ENCODE peak calls at places on chromosomes 13 and 19, in six cellular contexts. R is hypothalamus; U is naive thymus-derived CD4-positive, alpha-beta T cell; W is body of pancreas; I is naive thymus-derived CD8-positive, alpha-beta T cell; Y is fibroblast of mammary gland. N is an unnamed sample.

GRCh38 chr13:40665061-40665753 is 1.2 kb downstream of the FOXO1 start:
- DNase-seq in R (no peak), U (peak), W (peak), I (peak), Y (no peak), N (peak)

GRCh38 chr19:14117668-14118164 is at the start of gene PRKACA:
- DNase-seq in R (peak), U (peak), W (peak), I (peak), Y (peak), N (peak)

GRCh38 chr13:52092087-52092486 is 36.8 kb downstream of the NEK5 start:
- DNase-seq in R (no peak), U (no peak), W (no peak), I (no peak), Y (no peak), N (no peak)

GRCh38 chr19:47232422-47233211 is 1.6 kb upstream of the BBC3 start:
- DNase-seq in R (no peak), U (no peak), W (no peak), I (no peak), Y (peak), N (no peak)

GRCh38 chr13:26498524-26499208 is 58.8 kb upstream of the WASF3 start:
- DNase-seq in R (no peak), U (no peak), W (no peak), I (no peak), Y (peak), N (no peak)

GRCh38 chr19:38115264-38115802 is 108.7 kb downstream of the DPF1 start:
- DNase-seq in R (no peak), U (no peak), W (no peak), I (no peak), Y (no peak), N (no peak)

GRCh38 chr13:48653074-48654054 is at the start of gene CYSLTR2:
- DNase-seq in R (no peak), U (peak), W (no peak), I (peak), Y (peak), N (peak)

GRCh38 chr19:27746691-27747380 is 1466.1 kb downstream of the UQCRFS1 start:
- DNase-seq in R (peak), U (no peak), W (peak), I (no peak), Y (peak), N (peak)

GRCh38 chr13:100648354-100648753 is 26.2 kb downstream of the TMTC4 start:
- DNase-seq in R (no peak), U (no peak), W (no peak), I (no peak), Y (no peak), N (no peak)

GRCh38 chr19:2848625-2849024 is 7.3 kb downstream of the ZNF555 start:
- DNase-seq in R (no peak), U (no peak), W (no peak), I (no peak), Y (no peak), N (no peak)

GRCh38 chr19:38734176-38734425 is 10.2 kb downstream of the CAPN12 start:
- DNase-seq in R (no peak), U (no peak), W (no peak), I (no peak), Y (no peak), N (no peak)

GRCh38 chr13:23799945-23800344 is 89.3 kb downstream of the MIPEP start:
- DNase-seq in R (no peak), U (peak), W (no peak), I (no peak), Y (peak), N (no peak)

GRCh38 chr13:76383671-76384461 is 502.3 kb downstream of the KCTD12 start:
- DNase-seq in R (no peak), U (no peak), W (no peak), I (no peak), Y (peak), N (no peak)

GRCh38 chr13:24493356-24493755 is 19.2 kb downstream of the PARP4 start:
- DNase-seq in R (no peak), U (no peak), W (no peak), I (no peak), Y (peak), N (no peak)

GRCh38 chr19:19610376-19611240 is 7.9 kb downstream of the PBX4 start:
- DNase-seq in R (no peak), U (no peak), W (no peak), I (no peak), Y (no peak), N (no peak)

GRCh38 chr13:49627831-49628652 is at the start of gene ARL11:
- DNase-seq in R (no peak), U (peak), W (peak), I (peak), Y (no peak), N (peak)

GRCh38 chr19:3122512-3122870 is 13.3 kb upstream of the GNA15 start:
- DNase-seq in R (no peak), U (no peak), W (no peak), I (no peak), Y (no peak), N (no peak)

GRCh38 chr19:1336079-1336684 is 47.5 kb upstream of the NDUFS7 start:
- DNase-seq in R (no peak), U (no peak), W (no peak), I (no peak), Y (no peak), N (no peak)

GRCh38 chr19:3142292-3142670 is 6.4 kb downstream of the GNA15 start:
- DNase-seq in R (no peak), U (no peak), W (no peak), I (no peak), Y (peak), N (no peak)

GRCh38 chr19:10842788-10843187 is 5.4 kb upstream of the C19orf38 start:
- DNase-seq in R (no peak), U (no peak), W (no peak), I (no peak), Y (no peak), N (no peak)

GRCh38 chr19:37905936-37906867 is at the start of gene WDR87:
- DNase-seq in R (peak), U (peak), W (peak), I (peak), Y (no peak), N (peak)

GRCh38 chr13:112941349-112941748 is 27.7 kb upstream of the MCF2L start:
- DNase-seq in R (no peak), U (no peak), W (no peak), I (no peak), Y (no peak), N (no peak)

GRCh38 chr19:50870417-50871089 is 2.7 kb upstream of the KLK2 start:
- DNase-seq in R (no peak), U (no peak), W (peak), I (no peak), Y (peak), N (no peak)

GRCh38 chr19:42469311-42470239 is 26.8 kb upstream of the CXCL17 start:
- DNase-seq in R (no peak), U (no peak), W (no peak), I (no peak), Y (peak), N (no peak)

GRCh38 chr19:29866011-29866410 is 54.2 kb downstream of the CCNE1 start:
- DNase-seq in R (no peak), U (no peak), W (no peak), I (no peak), Y (no peak), N (no peak)

GRCh38 chr13:46561691-46562090 is 8.7 kb downstream of the LRCH1 start:
- DNase-seq in R (no peak), U (no peak), W (no peak), I (no peak), Y (no peak), N (no peak)

GRCh38 chr19:7292352-7292949 is 1.8 kb downstream of the INSR start:
- DNase-seq in R (no peak), U (no peak), W (peak), I (no peak), Y (no peak), N (no peak)

GRCh38 chr13:102172406-102172805 is 229.4 kb downstream of the FGF14 start:
- DNase-seq in R (no peak), U (no peak), W (no peak), I (no peak), Y (no peak), N (no peak)

GRCh38 chr19:17202249-17202648 is 12.9 kb upstream of the USE1 start:
- DNase-seq in R (no peak), U (no peak), W (no peak), I (no peak), Y (peak), N (no peak)

GRCh38 chr13:24075137-24075975 is 85.2 kb upstream of the SPATA13 start:
- DNase-seq in R (no peak), U (no peak), W (peak), I (no peak), Y (peak), N (no peak)

GRCh38 chr13:37403776-37404497 is 194.6 kb downstream of the POSTN start:
- DNase-seq in R (no peak), U (no peak), W (no peak), I (no peak), Y (peak), N (no peak)

GRCh38 chr13:45518525-45519235 is 53.9 kb downstream of the COG3 start:
- DNase-seq in R (no peak), U (no peak), W (no peak), I (no peak), Y (peak), N (no peak)

GRCh38 chr13:67408823-67409222 is 178.7 kb upstream of the PCDH9 start:
- DNase-seq in R (no peak), U (no peak), W (no peak), I (no peak), Y (peak), N (peak)

GRCh38 chr13:53408847-53409568 is 380.4 kb downstream of the OLFM4 start:
- DNase-seq in R (no peak), U (no peak), W (no peak), I (no peak), Y (no peak), N (no peak)

GRCh38 chr13:30985637-30986205 is 53.3 kb downstream of the TEX26 start:
- DNase-seq in R (no peak), U (no peak), W (no peak), I (no peak), Y (peak), N (no peak)

GRCh38 chr13:33976965-33977364 is 159.0 kb downstream of the RFC3 start:
- DNase-seq in R (no peak), U (no peak), W (no peak), I (no peak), Y (no peak), N (no peak)